ENCODE peak calls at places on chromosomes 6 and 20, in four cellular contexts. One of them, this sample, is unnamed.

GRCh38 chr6:71294121-71294523 is 5.5 kb downstream of the OGFRL1 start:
- ATAC-seq in T-helper 17 cell: no peak
- ATAC-seq in left cardiac atrium: peak
- ATAC-seq in gastroesophageal sphincter: peak
- ATAC-seq in this sample: peak

GRCh38 chr6:43103253-43103876 is 27.3 kb downstream of the PTK7 start:
- ATAC-seq in gastroesophageal sphincter: no peak
- ATAC-seq in left cardiac atrium: no peak
- ATAC-seq in T-helper 17 cell: no peak
- ATAC-seq in this sample: peak

GRCh38 chr20:5716953-5717352 is 33.2 kb upstream of the SHLD1 start:
- ATAC-seq in gastroesophageal sphincter: no peak
- ATAC-seq in T-helper 17 cell: no peak
- ATAC-seq in left cardiac atrium: no peak
- ATAC-seq in this sample: no peak

GRCh38 chr6:31471711-31472110 is 26.2 kb upstream of the MICB start:
- ATAC-seq in gastroesophageal sphincter: no peak
- ATAC-seq in left cardiac atrium: no peak
- ATAC-seq in T-helper 17 cell: no peak
- ATAC-seq in this sample: no peak

GRCh38 chr6:31734247-31734702 is 2.1 kb downstream of the CLIC1 start:
- ATAC-seq in T-helper 17 cell: no peak
- ATAC-seq in left cardiac atrium: no peak
- ATAC-seq in gastroesophageal sphincter: no peak
- ATAC-seq in this sample: no peak

GRCh38 chr6:46289865-46290264 is 119.1 kb upstream of the ENPP5 start:
- ATAC-seq in gastroesophageal sphincter: no peak
- ATAC-seq in T-helper 17 cell: no peak
- ATAC-seq in left cardiac atrium: no peak
- ATAC-seq in this sample: no peak

GRCh38 chr6:119096683-119097310 is 18.3 kb upstream of the FAM184A start:
- ATAC-seq in gastroesophageal sphincter: peak
- ATAC-seq in left cardiac atrium: peak
- ATAC-seq in T-helper 17 cell: no peak
- ATAC-seq in this sample: peak

GRCh38 chr6:16200231-16200941 is 38.0 kb upstream of the GMPR start:
- ATAC-seq in gastroesophageal sphincter: no peak
- ATAC-seq in T-helper 17 cell: no peak
- ATAC-seq in left cardiac atrium: peak
- ATAC-seq in this sample: no peak

GRCh38 chr6:10779076-10779475 is 31.5 kb downstream of the TMEM14B start:
- ATAC-seq in T-helper 17 cell: no peak
- ATAC-seq in left cardiac atrium: no peak
- ATAC-seq in gastroesophageal sphincter: no peak
- ATAC-seq in this sample: no peak

GRCh38 chr20:37524859-37525708 is 2.6 kb downstream of the BLCAP start:
- ATAC-seq in T-helper 17 cell: no peak
- ATAC-seq in gastroesophageal sphincter: no peak
- ATAC-seq in left cardiac atrium: no peak
- ATAC-seq in this sample: peak

GRCh38 chr20:19397676-19398075 is 185.2 kb downstream of the SLC24A3 start:
- ATAC-seq in left cardiac atrium: no peak
- ATAC-seq in T-helper 17 cell: no peak
- ATAC-seq in gastroesophageal sphincter: no peak
- ATAC-seq in this sample: no peak

GRCh38 chr6:20180935-20181334 is 31.3 kb downstream of the MBOAT1 start:
- ATAC-seq in gastroesophageal sphincter: no peak
- ATAC-seq in left cardiac atrium: peak
- ATAC-seq in T-helper 17 cell: no peak
- ATAC-seq in this sample: no peak

GRCh38 chr20:44478188-44478587 is 2.5 kb downstream of the TTPAL start:
- ATAC-seq in gastroesophageal sphincter: no peak
- ATAC-seq in left cardiac atrium: no peak
- ATAC-seq in T-helper 17 cell: no peak
- ATAC-seq in this sample: no peak

GRCh38 chr6:142045380-142046270 is 87.1 kb upstream of the GJE1 start:
- ATAC-seq in gastroesophageal sphincter: no peak
- ATAC-seq in T-helper 17 cell: no peak
- ATAC-seq in left cardiac atrium: no peak
- ATAC-seq in this sample: no peak

GRCh38 chr6:143629104-143630080 is 48.4 kb upstream of the PHACTR2 start:
- ATAC-seq in T-helper 17 cell: no peak
- ATAC-seq in gastroesophageal sphincter: peak
- ATAC-seq in left cardiac atrium: no peak
- ATAC-seq in this sample: no peak

GRCh38 chr6:7126759-7127158 is 19.0 kb downstream of the RREB1 start:
- ATAC-seq in left cardiac atrium: peak
- ATAC-seq in gastroesophageal sphincter: no peak
- ATAC-seq in T-helper 17 cell: no peak
- ATAC-seq in this sample: no peak

GRCh38 chr6:161135695-161136591 is 137.9 kb downstream of the AGPAT4 start:
- ATAC-seq in T-helper 17 cell: no peak
- ATAC-seq in gastroesophageal sphincter: no peak
- ATAC-seq in left cardiac atrium: no peak
- ATAC-seq in this sample: no peak

GRCh38 chr6:11232968-11233626 is 629 bp upstream of the NEDD9 start:
- ATAC-seq in left cardiac atrium: peak
- ATAC-seq in T-helper 17 cell: peak
- ATAC-seq in gastroesophageal sphincter: peak
- ATAC-seq in this sample: no peak

GRCh38 chr20:2174067-2174466 is 72.4 kb downstream of the STK35 start:
- ATAC-seq in left cardiac atrium: no peak
- ATAC-seq in T-helper 17 cell: no peak
- ATAC-seq in gastroesophageal sphincter: no peak
- ATAC-seq in this sample: no peak

GRCh38 chr20:13029687-13030510 is 21.1 kb downstream of the SPTLC3 start:
- ATAC-seq in left cardiac atrium: peak
- ATAC-seq in gastroesophageal sphincter: peak
- ATAC-seq in T-helper 17 cell: no peak
- ATAC-seq in this sample: peak

GRCh38 chr6:27545271-27546046 is 72.6 kb upstream of the ZNF184 start:
- ATAC-seq in T-helper 17 cell: no peak
- ATAC-seq in left cardiac atrium: peak
- ATAC-seq in gastroesophageal sphincter: no peak
- ATAC-seq in this sample: peak

GRCh38 chr6:18432180-18432579 is 45.0 kb downstream of the RNF144B start:
- ATAC-seq in left cardiac atrium: peak
- ATAC-seq in T-helper 17 cell: no peak
- ATAC-seq in gastroesophageal sphincter: peak
- ATAC-seq in this sample: peak

GRCh38 chr6:110185879-110186278 is 5.7 kb downstream of the CDC40 start:
- ATAC-seq in left cardiac atrium: no peak
- ATAC-seq in T-helper 17 cell: peak
- ATAC-seq in gastroesophageal sphincter: no peak
- ATAC-seq in this sample: no peak

GRCh38 chr20:1335961-1336698 is 7.2 kb upstream of the SDCBP2 start:
- ATAC-seq in left cardiac atrium: no peak
- ATAC-seq in gastroesophageal sphincter: no peak
- ATAC-seq in T-helper 17 cell: no peak
- ATAC-seq in this sample: peak

GRCh38 chr20:62287759-62288534 is 14.8 kb upstream of the ADRM1 start:
- ATAC-seq in T-helper 17 cell: no peak
- ATAC-seq in left cardiac atrium: no peak
- ATAC-seq in gastroesophageal sphincter: no peak
- ATAC-seq in this sample: peak

GRCh38 chr20:44074252-44075151 is 112.5 kb downstream of the JPH2 start:
- ATAC-seq in gastroesophageal sphincter: no peak
- ATAC-seq in left cardiac atrium: peak
- ATAC-seq in T-helper 17 cell: no peak
- ATAC-seq in this sample: no peak

GRCh38 chr6:165451845-165452244 is 142.4 kb upstream of the C6orf118 start:
- ATAC-seq in T-helper 17 cell: no peak
- ATAC-seq in left cardiac atrium: no peak
- ATAC-seq in gastroesophageal sphincter: no peak
- ATAC-seq in this sample: no peak

GRCh38 chr6:46422619-46423018 is 68.6 kb downstream of the RCAN2 start:
- ATAC-seq in gastroesophageal sphincter: no peak
- ATAC-seq in T-helper 17 cell: no peak
- ATAC-seq in left cardiac atrium: peak
- ATAC-seq in this sample: no peak

GRCh38 chr20:17605131-17605660 is 35.3 kb downstream of the DSTN start:
- ATAC-seq in gastroesophageal sphincter: no peak
- ATAC-seq in left cardiac atrium: no peak
- ATAC-seq in T-helper 17 cell: no peak
- ATAC-seq in this sample: peak

GRCh38 chr6:91864911-91865310 is 1278.0 kb upstream of the MAP3K7 start:
- ATAC-seq in T-helper 17 cell: no peak
- ATAC-seq in left cardiac atrium: no peak
- ATAC-seq in gastroesophageal sphincter: no peak
- ATAC-seq in this sample: no peak

GRCh38 chr6:47419621-47420020 is 58.0 kb upstream of the CD2AP start:
- ATAC-seq in T-helper 17 cell: no peak
- ATAC-seq in left cardiac atrium: peak
- ATAC-seq in gastroesophageal sphincter: no peak
- ATAC-seq in this sample: no peak